ENCODE peak calls at places on chromosome 18, in nine cellular contexts. D is trophoblast cell, J is fibroblast of villous mesenchyme, A is osteoblast, F is NB4, O is fibroblast of lung, V is kidney epithelial cell, U is pancreas, L is cardiac fibroblast. S is an unnamed sample.

GRCh38 chr18:26227051-26227672 is 917 bp downstream of the TAF4B start:
- DNase-seq in D (peak; percentile 14), J (peak; percentile 14), A (no peak), F (no peak), O (peak; percentile 15), V (no peak), U (peak; percentile 30), L (peak; percentile 11), S (no peak)

GRCh38 chr18:77059294-77059916 is 73.2 kb downstream of the MBP start:
- DNase-seq in D (no peak), J (peak; percentile 77), A (peak; percentile 90), F (peak; percentile 91), O (peak; percentile 80), V (no peak), U (no peak), L (peak; percentile 84), S (no peak)

GRCh38 chr18:59022167-59022945 is 117.3 kb upstream of the SEC11C start:
- DNase-seq in D (no peak), J (no peak), A (no peak), F (no peak), O (peak; percentile 26), V (no peak), U (no peak), L (peak; percentile 76), S (no peak)

GRCh38 chr18:66533693-66534092 is 70.2 kb downstream of the CDH19 start:
- DNase-seq in D (no peak), J (no peak), A (no peak), F (no peak), O (no peak), V (no peak), U (no peak), L (no peak), S (no peak)

GRCh38 chr18:8324343-8325065 is 284.7 kb upstream of the RAB12 start:
- DNase-seq in D (no peak), J (no peak), A (no peak), F (no peak), O (no peak), V (no peak), U (no peak), L (no peak), S (no peak)

GRCh38 chr18:26540041-26540628 is 8.2 kb downstream of the KCTD1 start:
- DNase-seq in D (peak; percentile 8), J (peak; percentile 43), A (peak; percentile 81), F (no peak), O (no peak), V (no peak), U (no peak), L (peak; percentile 33), S (no peak)

GRCh38 chr18:28175047-28175929 is 1.6 kb downstream of the CDH2 start:
- DNase-seq in D (no peak), J (peak; percentile 57), A (peak; percentile 95), F (no peak), O (no peak), V (no peak), U (no peak), L (peak; percentile 58), S (peak; percentile 77)

GRCh38 chr18:2459886-2460285 is 111.4 kb downstream of the METTL4 start:
- DNase-seq in D (no peak), J (no peak), A (no peak), F (no peak), O (no peak), V (peak; percentile 5), U (no peak), L (no peak), S (no peak)

GRCh38 chr18:706438-706837 is 6.0 kb downstream of the ENOSF1 start:
- DNase-seq in D (no peak), J (no peak), A (no peak), F (no peak), O (no peak), V (no peak), U (no peak), L (no peak), S (no peak)

GRCh38 chr18:43620936-43621335 is 343.6 kb upstream of the SYT4 start:
- DNase-seq in D (no peak), J (peak; percentile 19), A (no peak), F (peak; percentile 27), O (peak; percentile 39), V (no peak), U (no peak), L (peak; percentile 37), S (no peak)

GRCh38 chr18:59910967-59911366 is 11.2 kb downstream of the PMAIP1 start:
- DNase-seq in D (no peak), J (peak; percentile 92), A (no peak), F (peak; percentile 32), O (peak; percentile 78), V (no peak), U (no peak), L (peak; percentile 62), S (no peak)

GRCh38 chr18:43571078-43571689 is 293.9 kb upstream of the SYT4 start:
- DNase-seq in D (peak; percentile 6), J (peak; percentile 54), A (no peak), F (peak; percentile 49), O (peak; percentile 67), V (no peak), U (no peak), L (peak; percentile 66), S (no peak)

DNA sequence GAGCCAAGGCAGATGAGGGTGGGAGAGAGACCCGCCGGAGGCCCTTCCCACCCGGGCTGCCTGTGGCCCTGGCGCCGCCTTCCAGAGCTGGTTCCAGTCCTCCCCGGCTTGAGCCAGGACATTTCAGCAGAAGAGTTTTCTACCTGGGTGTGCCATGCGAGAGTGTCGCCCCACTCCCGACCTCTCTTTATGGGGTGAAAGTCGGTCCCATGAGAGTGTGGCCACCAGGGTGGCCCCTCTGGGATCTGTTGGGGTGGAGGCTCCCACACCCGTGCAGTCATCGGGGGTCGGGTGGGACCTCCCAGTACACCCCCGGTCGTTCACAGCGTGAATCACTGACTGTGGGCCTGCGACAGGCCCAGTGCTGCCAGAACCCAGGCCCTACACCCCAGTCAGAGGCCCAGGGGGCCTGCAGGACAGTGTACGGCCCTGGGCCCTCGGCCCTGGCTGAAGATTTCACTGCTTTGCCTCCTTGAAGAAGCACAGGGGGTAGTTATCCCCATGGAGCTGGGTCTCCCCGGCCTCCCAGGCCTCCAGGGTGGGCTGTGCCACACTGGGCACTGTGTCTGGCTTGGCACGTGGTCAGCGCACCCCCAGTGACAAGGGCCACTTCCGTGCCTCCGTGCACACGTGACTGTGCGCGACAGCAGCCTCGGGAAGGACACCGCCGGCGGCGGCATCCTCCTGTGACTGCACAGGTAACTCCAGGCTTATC is 5.9 kb downstream of the NFATC1 start:
- DNase-seq in D (no peak), J (no peak), A (no peak), F (no peak), O (no peak), V (no peak), U (no peak), L (no peak), S (peak; percentile 74)
- H3K4me3 ChIP-seq in D (peak overlapping the region; percentile 15), J (no peak overlapping the region), A (no peak overlapping the region), F (no peak overlapping the region), O (no peak overlapping the region), V (no peak overlapping the region), U (no peak overlapping the region), L (no peak overlapping the region), S (no peak overlapping the region)

DNA sequence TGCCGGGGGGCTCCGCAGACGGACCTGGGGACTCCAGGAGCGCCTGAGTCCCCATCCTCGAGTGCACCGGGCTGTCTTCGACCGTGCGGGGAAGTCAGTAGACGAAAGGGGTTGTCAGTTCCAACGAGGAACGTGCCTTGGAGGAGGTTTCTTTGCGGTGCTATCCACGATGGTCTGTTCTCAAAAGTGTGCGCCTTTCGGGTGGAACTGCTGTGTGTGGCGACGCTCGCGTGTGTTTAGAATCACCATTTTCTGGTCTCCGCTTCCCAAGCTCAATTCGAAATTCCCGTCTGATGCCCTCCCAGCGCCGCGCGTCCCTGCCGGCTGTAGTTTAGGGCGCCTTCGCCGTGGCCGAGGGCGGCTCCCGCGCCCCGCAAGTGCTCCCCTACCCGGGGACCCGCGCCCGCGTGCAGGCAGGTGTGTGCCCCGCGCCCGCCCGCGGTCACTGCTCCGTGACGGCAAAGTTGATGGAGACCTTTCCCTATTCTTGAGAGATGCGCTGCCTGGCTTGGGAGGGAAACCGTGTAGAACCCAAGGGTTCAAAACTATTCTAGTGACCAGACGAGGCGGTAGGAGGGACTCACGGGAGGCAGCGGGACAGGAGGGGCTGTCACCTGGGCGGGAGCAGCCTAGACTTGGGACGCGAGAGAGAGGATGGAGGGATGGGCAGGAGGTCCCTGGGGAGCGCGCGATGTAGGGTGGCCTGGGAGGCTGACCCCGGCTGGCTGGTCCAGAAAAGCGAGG is 959 bp downstream of the DOK6 start:
- DNase-seq in D (no peak), J (peak; percentile 19), A (peak; percentile 90), F (no peak), O (peak; percentile 41), V (no peak), U (no peak), L (peak; percentile 32), S (no peak)
- H3K4me3 ChIP-seq in D (peak overlapping the region; percentile 76), J (peak overlapping the region; percentile 61), A (peak overlapping the region; percentile 49), F (no peak overlapping the region), O (peak overlapping the region; percentile 70), V (peak overlapping the region; percentile 59), U (peak overlapping the region; percentile 10), L (peak overlapping the region; percentile 59), S (peak overlapping the region; percentile 41)

GRCh38 chr18:79517322-79517721 is 121.6 kb downstream of the NFATC1 start:
- DNase-seq in D (no peak), J (no peak), A (peak; percentile 77), F (no peak), O (no peak), V (no peak), U (no peak), L (no peak), S (no peak)

GRCh38 chr18:79516441-79516931 is 120.8 kb downstream of the NFATC1 start:
- DNase-seq in D (no peak), J (no peak), A (peak; percentile 75), F (no peak), O (no peak), V (no peak), U (no peak), L (no peak), S (no peak)

GRCh38 chr18:79518028-79518682 is 122.4 kb downstream of the NFATC1 start:
- DNase-seq in D (no peak), J (no peak), A (peak; percentile 54), F (no peak), O (no peak), V (no peak), U (no peak), L (no peak), S (no peak)

GRCh38 chr18:79515331-79515730 is 119.6 kb downstream of the NFATC1 start:
- DNase-seq in D (no peak), J (no peak), A (peak; percentile 77), F (no peak), O (no peak), V (no peak), U (no peak), L (no peak), S (peak; percentile 9)

DNA sequence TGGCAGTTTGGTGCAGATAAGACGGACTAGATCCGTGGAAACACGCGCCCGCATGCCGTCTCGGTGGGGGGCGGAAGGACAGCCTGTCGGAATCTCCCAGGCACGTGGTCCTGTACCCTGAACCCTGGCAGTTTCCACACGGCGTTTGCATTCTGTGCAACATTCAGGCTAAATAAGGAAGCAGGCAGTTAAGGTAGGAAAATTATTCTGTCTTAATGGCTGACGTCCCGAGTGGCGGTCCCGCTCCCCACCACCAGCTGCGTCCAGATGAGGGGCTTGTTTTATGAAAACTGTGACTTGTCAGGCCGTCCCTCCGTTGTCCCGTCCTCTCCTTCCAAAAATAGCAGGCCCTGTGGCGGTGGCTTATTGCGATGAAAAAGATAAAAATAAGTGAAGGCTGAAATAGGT is 120.2 kb downstream of the NFATC1 start:
- DNase-seq in D (no peak), J (no peak), A (peak; percentile 67), F (no peak), O (no peak), V (no peak), U (no peak), L (no peak), S (no peak)
- H3K4me3 ChIP-seq in D (no peak overlapping the region), J (no peak overlapping the region), A (no peak overlapping the region), F (no peak overlapping the region), O (no peak overlapping the region), V (no peak overlapping the region), U (no peak overlapping the region), L (no peak overlapping the region), S (no peak overlapping the region)

GRCh38 chr18:46756559-46757201 is at the start of gene ST8SIA5:
- DNase-seq in D (no peak), J (no peak), A (no peak), F (no peak), O (no peak), V (no peak), U (no peak), L (no peak), S (peak; percentile 76)
- H3K4me3 ChIP-seq in D (peak within 1 kb of the TSS; percentile 53), J (peak within 1 kb of the TSS; percentile 12), A (peak within 1 kb of the TSS; percentile 28), F (no peak within 1 kb of the TSS), O (peak within 1 kb of the TSS; percentile 22), V (peak within 1 kb of the TSS; percentile 38), U (no peak within 1 kb of the TSS), L (peak within 1 kb of the TSS; percentile 17), S (peak within 1 kb of the TSS; percentile 16)